ENCODE peak calls at places on chromosomes 16 and 17, in six cellular contexts. M is K562, R is HCT116, P is H1, V is SK-N-SH, Q is HepG2. I is an unnamed sample. For H3K4me1, the result is how much of the 10 kb centered on the place peaks cover.

GRCh38 chr17:79892457-79893236 is 53.4 kb upstream of the CBX4 start:
- DNase-seq in M (no peak), R (no peak), P (no peak), V (no peak), Q (no peak), I (no peak)

GRCh38 chr17:78040561-78041400 is 82.3 kb downstream of the TNRC6C start:
- DNase-seq in M (no peak), R (peak), P (no peak), V (peak), Q (no peak), I (no peak)

GRCh38 chr17:19703776-19704371 is 12.5 kb downstream of the SLC47A2 start:
- DNase-seq in M (no peak), R (no peak), P (no peak), V (peak), Q (peak), I (no peak)

GRCh38 chr17:78351449-78352006 is 8.3 kb downstream of the SOCS3 start:
- DNase-seq in M (no peak), R (no peak), P (peak), V (no peak), Q (peak), I (no peak)

GRCh38 chr17:40061532-40062038 is 1.2 kb upstream of the THRA start:
- DNase-seq in M (no peak), R (no peak), P (no peak), V (no peak), Q (no peak), I (no peak)

GRCh38 chr17:3647769-3648540 is 11.4 kb downstream of the CTNS start:
- DNase-seq in M (no peak), R (peak), P (no peak), V (peak), Q (peak), I (no peak)

GRCh38 chr16:61887903-61888302 is 148.3 kb downstream of the CDH8 start:
- DNase-seq in M (no peak), R (no peak), P (no peak), V (no peak), Q (no peak), I (no peak)

GRCh38 chr17:9935408-9935807 is 30.3 kb upstream of the RCVRN start:
- DNase-seq in M (no peak), R (no peak), P (no peak), V (no peak), Q (no peak), I (no peak)

GRCh38 chr17:78238823-78239488 is 7.5 kb downstream of the TMEM235 start:
- DNase-seq in M (no peak), R (no peak), P (no peak), V (no peak), Q (no peak), I (no peak)

GRCh38 chr17:79629548-79630049 is 18.7 kb upstream of the RBFOX3 start:
- DNase-seq in M (no peak), R (no peak), P (no peak), V (no peak), Q (no peak), I (no peak)

GRCh38 chr17:52159159-52159809 is 770 bp upstream of the CA10 start:
- DNase-seq in M (no peak), R (no peak), P (no peak), V (peak), Q (no peak), I (no peak)

GRCh38 chr16:85090873-85091521 is 21.3 kb downstream of the CIBAR2 start:
- DNase-seq in M (no peak), R (no peak), P (no peak), V (peak), Q (no peak), I (no peak)

GRCh38 chr16:89315791-89316581 is 98.5 kb downstream of the ZNF778 start:
- DNase-seq in M (no peak), R (no peak), P (no peak), V (no peak), Q (peak), I (peak)

GRCh38 chr16:66223176-66223780 is 143.2 kb upstream of the CDH5 start:
- DNase-seq in M (no peak), R (no peak), P (no peak), V (no peak), Q (no peak), I (no peak)

GRCh38 chr17:2635241-2635640 is 41.8 kb downstream of the PAFAH1B1 start:
- DNase-seq in M (no peak), R (no peak), P (no peak), V (no peak), Q (no peak), I (no peak)

GRCh38 chr17:79133986-79134385 is 59.4 kb downstream of the ENGASE start:
- DNase-seq in M (no peak), R (no peak), P (no peak), V (no peak), Q (no peak), I (no peak)

GRCh38 chr17:49760909-49761558 is 2.9 kb downstream of the FAM117A start:
- DNase-seq in M (no peak), R (no peak), P (no peak), V (no peak), Q (no peak), I (no peak)

GRCh38 chr17:44707755-44708400 is 587 bp upstream of the DBF4B start:
- DNase-seq in M (peak), R (no peak), P (no peak), V (no peak), Q (no peak), I (no peak)

GRCh38 chr16:87160752-87161337 is 156.3 kb downstream of the C16orf95 start:
- DNase-seq in M (no peak), R (no peak), P (no peak), V (no peak), Q (no peak), I (no peak)

GRCh38 chr16:61549332-61549731 is 486.9 kb downstream of the CDH8 start:
- DNase-seq in M (no peak), R (no peak), P (no peak), V (no peak), Q (no peak), I (no peak)

GRCh38 chr17:9336817-9337216 is 238.8 kb downstream of the STX8 start:
- DNase-seq in M (no peak), R (no peak), P (no peak), V (no peak), Q (no peak), I (no peak)

GRCh38 chr17:50684612-50685333 is 22.9 kb downstream of the ANKRD40 start:
- DNase-seq in M (peak), R (no peak), P (no peak), V (no peak), Q (peak), I (no peak)

GRCh38 chr16:86565644-86566511 is 751 bp upstream of the FOXC2 start:
- DNase-seq in M (no peak), R (no peak), P (no peak), V (no peak), Q (no peak), I (no peak)

GRCh38 chr17:81533713-81534141 is 5.5 kb downstream of the FSCN2 start:
- DNase-seq in M (no peak), R (no peak), P (no peak), V (no peak), Q (no peak), I (no peak)

GRCh38 chr16:73020409-73020884 is 27.5 kb downstream of the ZFHX3 start:
- DNase-seq in M (no peak), R (peak), P (no peak), V (no peak), Q (peak), I (peak)

GRCh38 chr17:77501101-77501566 is 360.4 kb downstream of the SEC14L1 start:
- DNase-seq in M (peak), R (no peak), P (no peak), V (peak), Q (peak), I (no peak)

GRCh38 chr17:77555741-77556291 is 402.7 kb upstream of the TNRC6C start:
- DNase-seq in M (no peak), R (no peak), P (no peak), V (peak), Q (no peak), I (no peak)

GRCh38 chr16:49760815-49761214 is 95.1 kb downstream of the ZNF423 start:
- DNase-seq in M (no peak), R (no peak), P (no peak), V (no peak), Q (no peak), I (no peak)

GRCh38 chr16:2973081-2973480 is 3.9 kb downstream of the PAQR4 start:
- DNase-seq in M (no peak), R (no peak), P (no peak), V (no peak), Q (no peak), I (no peak)

GRCh38 chr17:81576621-81577277 is 24.6 kb upstream of the FAAP100 start:
- DNase-seq in M (no peak), R (no peak), P (no peak), V (no peak), Q (peak), I (no peak)

GRCh38 chr16:11405331-11406176 is 60.3 kb downstream of the RMI2 start:
- DNase-seq in M (peak), R (peak), P (peak), V (peak), Q (peak), I (peak)

GRCh38 chr17:4358154-4358553 is 8.3 kb downstream of the UBE2G1 start:
- DNase-seq in M (no peak), R (no peak), P (no peak), V (no peak), Q (no peak), I (no peak)

GRCh38 chr16:3065742-3066439 is 451 bp downstream of the IL32 start:
- DNase-seq in M (peak), R (no peak), P (no peak), V (no peak), Q (no peak), I (no peak)

GRCh38 chr17:19762515-19762961 is 14.4 kb upstream of the ALDH3A1 start:
- DNase-seq in M (no peak), R (no peak), P (peak), V (peak), Q (peak), I (no peak)

GRCh38 chr17:40194821-40195220 is 17.6 kb downstream of the RAPGEFL1 start:
- DNase-seq in M (no peak), R (no peak), P (no peak), V (no peak), Q (no peak), I (no peak)

GRCh38 chr17:29566473-29567361 is at the start of gene ABHD15:
- DNase-seq in M (no peak), R (peak), P (no peak), V (peak), Q (peak), I (no peak)

GRCh38 chr17:29567362-29568330 is 809 bp upstream of the ABHD15 start:
- DNase-seq in M (peak), R (peak), P (no peak), V (peak), Q (peak), I (no peak)

GRCh38 chr17:29569245-29569950 is 897 bp downstream of the TP53I13 start:
- DNase-seq in M (no peak), R (no peak), P (no peak), V (peak), Q (no peak), I (no peak)

GRCh38 chr17:29570521-29570920 is 2.0 kb downstream of the TP53I13 start:
- DNase-seq in M (no peak), R (no peak), P (no peak), V (no peak), Q (no peak), I (no peak)

GRCh38 chr17:29568331-29569244 is at the start of gene TP53I13:
- DNase-seq in M (peak), R (peak), P (no peak), V (peak), Q (peak), I (no peak)
- TF ChIP-seq CTCF in M (no peak), R (no peak), P (no peak), V (no peak), Q (no peak), I (no peak)

DNA sequence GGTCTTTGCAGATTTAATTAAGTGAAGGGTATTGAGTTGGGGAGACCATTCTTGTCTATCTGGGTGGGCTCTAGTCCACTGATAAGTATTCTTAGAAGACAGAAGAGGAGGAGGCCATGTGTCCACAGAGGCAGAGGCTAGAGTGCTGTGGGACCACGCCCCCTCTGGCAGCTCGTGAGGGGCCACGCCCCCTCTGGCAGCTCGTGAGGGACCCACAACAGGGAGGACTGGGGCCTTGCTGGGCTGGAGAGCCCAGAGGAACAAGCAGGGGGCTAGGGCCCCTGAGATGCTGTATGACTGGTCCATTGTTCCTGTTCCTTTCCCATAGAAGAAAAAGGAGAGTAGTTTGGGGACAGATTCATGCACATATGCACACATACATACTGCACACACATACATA is 106.8 kb downstream of the METRNL start:
- DNase-seq in M (peak), R (no peak), P (no peak), V (no peak), Q (peak), I (no peak)
- TF ChIP-seq SIN3A in M (no peak), R (no peak), P (no peak), V (no peak), Q (no peak), I (no peak)

GRCh38 chr17:46148247-46148646 is 45.0 kb downstream of the KANSL1 start:
- DNase-seq in M (no peak), R (no peak), P (no peak), V (no peak), Q (no peak), I (no peak)

GRCh38 chr17:46151762-46152161 is 41.5 kb downstream of the KANSL1 start:
- DNase-seq in M (no peak), R (no peak), P (no peak), V (no peak), Q (no peak), I (no peak)

GRCh38 chr17:46152423-46152822 is 40.8 kb downstream of the KANSL1 start:
- DNase-seq in M (no peak), R (no peak), P (no peak), V (no peak), Q (no peak), I (no peak)

GRCh38 chr17:46147167-46147749 is 46.0 kb downstream of the KANSL1 start:
- DNase-seq in M (no peak), R (no peak), P (no peak), V (no peak), Q (no peak), I (no peak)

GRCh38 chr17:46150216-46150963 is 42.8 kb downstream of the KANSL1 start:
- DNase-seq in M (peak), R (no peak), P (no peak), V (peak), Q (no peak), I (no peak)
- H3K4me1 ChIP-seq in M (under half), R (under half), P (under half), V (under half), Q (half or more), I (under half)

GRCh38 chr17:34443832-34444469 is 80.9 kb upstream of the CCL1 start:
- DNase-seq in M (peak), R (no peak), P (no peak), V (peak), Q (peak), I (no peak)
- TF ChIP-seq CTCF in M (peak), R (peak), P (peak), V (peak), Q (peak), I (peak)

DNA sequence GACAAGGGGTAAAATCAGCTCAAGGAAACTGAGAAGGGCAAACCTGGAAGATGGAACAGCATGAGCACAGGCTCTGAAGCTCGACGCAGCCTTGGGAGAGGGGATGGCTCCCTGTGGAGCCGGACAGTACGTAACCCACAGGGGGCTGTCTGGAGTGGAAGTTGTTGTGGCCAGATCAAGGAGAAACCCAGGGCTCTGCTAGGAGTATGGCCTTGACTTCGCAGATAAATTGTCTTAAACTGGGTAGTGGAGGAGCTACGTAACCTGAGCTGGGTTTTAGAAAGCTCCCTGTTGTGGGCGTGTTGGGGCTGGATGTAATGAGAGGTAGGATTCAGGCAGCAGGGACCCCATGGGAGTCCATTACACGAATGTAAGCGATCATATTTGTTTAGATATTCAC is 25.5 kb upstream of the AXIN2 start:
- DNase-seq in M (no peak), R (no peak), P (no peak), V (no peak), Q (no peak), I (no peak)
- TF ChIP-seq SIN3A in M (no peak), R (no peak), P (no peak), V (no peak), Q (no peak), I (no peak)

GRCh38 chr17:76075364-76076099 is 951 bp downstream of the GALR2 start:
- DNase-seq in M (no peak), R (no peak), P (no peak), V (peak), Q (no peak), I (no peak)
- H3K4me1 ChIP-seq in M (under half), R (under half), P (under half), V (under half), Q (half or more), I (under half)

GRCh38 chr17:47717261-47717697 is 15.8 kb upstream of the TBX21 start:
- DNase-seq in M (peak), R (no peak), P (no peak), V (peak), Q (no peak), I (no peak)
- TF ChIP-seq CTCF in M (peak), R (peak), P (peak), V (peak), Q (peak), I (no peak)

GRCh38 chr16:58459344-58460218 is 40.4 kb upstream of the NDRG4 start:
- DNase-seq in M (no peak), R (peak), P (no peak), V (no peak), Q (peak), I (peak)
- TF ChIP-seq SIN3A in M (no peak), R (no peak), P (no peak), V (no peak), Q (no peak), I (no peak)

I was measured in Panc1.